ENCODE peak calls at places on chromosomes 6 and 20, in six cellular contexts. D is IMR-90, C is neuronal stem cell, U is H9, S is mesenchymal stem cell, E is H1. M is an unnamed sample.

GRCh38 chr6:169199625-169200335 is 53.9 kb downstream of the THBS2 start:
- DNase-seq in D (no peak), C (no peak), U (no peak), S (no peak), E (no peak), M (no peak)

GRCh38 chr6:142367501-142368018 is 65.8 kb downstream of the ADGRG6 start:
- DNase-seq in D (no peak), C (no peak), U (no peak), S (peak; percentile 42), E (no peak), M (no peak)

GRCh38 chr6:149896491-149896890 is 1.4 kb downstream of the RAET1E start:
- DNase-seq in D (peak; percentile 52), C (no peak), U (no peak), S (peak; percentile 73), E (no peak), M (no peak)

GRCh38 chr6:30689022-30689865 is 1.5 kb downstream of the NRM start:
- DNase-seq in D (no peak), C (no peak), U (no peak), S (no peak), E (no peak), M (no peak)

GRCh38 chr6:42050897-42051653 is 751 bp downstream of the TAF8 start:
- DNase-seq in D (peak; percentile 30), C (no peak), U (no peak), S (no peak), E (no peak), M (no peak)

GRCh38 chr6:119129148-119129967 is 50.9 kb upstream of the FAM184A start:
- DNase-seq in D (peak; percentile 76), C (peak; percentile 64), U (peak; percentile 42), S (peak; percentile 85), E (no peak), M (peak; percentile 91)

GRCh38 chr20:1331101-1331500 is 2.2 kb upstream of the SDCBP2 start:
- DNase-seq in D (no peak), C (no peak), U (peak; percentile 18), S (no peak), E (no peak), M (no peak)

GRCh38 chr6:139161817-139162284 is 27.0 kb downstream of the HECA start:
- DNase-seq in D (no peak), C (no peak), U (no peak), S (no peak), E (no peak), M (no peak)

GRCh38 chr20:23039136-23039875 is 4.2 kb downstream of the SSTR4 start:
- DNase-seq in D (no peak), C (no peak), U (no peak), S (no peak), E (no peak), M (peak; percentile 91)

GRCh38 chr6:36120979-36121706 is 9.2 kb upstream of the MAPK13 start:
- DNase-seq in D (no peak), C (no peak), U (no peak), S (peak; percentile 42), E (no peak), M (peak; percentile 64)

GRCh38 chr6:23494367-23494766 is 631.6 kb upstream of the NRSN1 start:
- DNase-seq in D (no peak), C (no peak), U (no peak), S (no peak), E (no peak), M (no peak)

GRCh38 chr6:110619275-110619908 is 143.0 kb upstream of the SLC22A16 start:
- DNase-seq in D (no peak), C (no peak), U (no peak), S (no peak), E (no peak), M (no peak)
- H3K18ac ChIP-seq in D (no peak overlapping the region), C (no peak overlapping the region), U (no peak overlapping the region), S (no peak overlapping the region), E (no peak overlapping the region), M (no peak overlapping the region)

GRCh38 chr6:53564401-53565065 is 19.6 kb upstream of the GCLC start:
- DNase-seq in D (no peak), C (no peak), U (no peak), S (no peak), E (no peak), M (no peak)
- H2AFZ ChIP-seq in D (no peak overlapping the region), C (no peak overlapping the region), U (no peak overlapping the region), S (no peak overlapping the region), E (no peak overlapping the region), M (no peak overlapping the region)

GRCh38 chr6:154996841-154997311 is 1.8 kb downstream of the TIAM2 start:
- DNase-seq in D (no peak), C (no peak), U (no peak), S (no peak), E (no peak), M (peak; percentile 80)

GRCh38 chr6:154993026-154993425 is 2.1 kb upstream of the TIAM2 start:
- DNase-seq in D (no peak), C (no peak), U (no peak), S (no peak), E (no peak), M (no peak)

GRCh38 chr6:154993710-154994109 is 1.4 kb upstream of the TIAM2 start:
- DNase-seq in D (no peak), C (no peak), U (no peak), S (no peak), E (no peak), M (no peak)

GRCh38 chr6:154994881-154995240 is 254 bp upstream of the TIAM2 start:
- DNase-seq in D (no peak), C (peak; percentile 27), U (no peak), S (no peak), E (no peak), M (no peak)

DNA sequence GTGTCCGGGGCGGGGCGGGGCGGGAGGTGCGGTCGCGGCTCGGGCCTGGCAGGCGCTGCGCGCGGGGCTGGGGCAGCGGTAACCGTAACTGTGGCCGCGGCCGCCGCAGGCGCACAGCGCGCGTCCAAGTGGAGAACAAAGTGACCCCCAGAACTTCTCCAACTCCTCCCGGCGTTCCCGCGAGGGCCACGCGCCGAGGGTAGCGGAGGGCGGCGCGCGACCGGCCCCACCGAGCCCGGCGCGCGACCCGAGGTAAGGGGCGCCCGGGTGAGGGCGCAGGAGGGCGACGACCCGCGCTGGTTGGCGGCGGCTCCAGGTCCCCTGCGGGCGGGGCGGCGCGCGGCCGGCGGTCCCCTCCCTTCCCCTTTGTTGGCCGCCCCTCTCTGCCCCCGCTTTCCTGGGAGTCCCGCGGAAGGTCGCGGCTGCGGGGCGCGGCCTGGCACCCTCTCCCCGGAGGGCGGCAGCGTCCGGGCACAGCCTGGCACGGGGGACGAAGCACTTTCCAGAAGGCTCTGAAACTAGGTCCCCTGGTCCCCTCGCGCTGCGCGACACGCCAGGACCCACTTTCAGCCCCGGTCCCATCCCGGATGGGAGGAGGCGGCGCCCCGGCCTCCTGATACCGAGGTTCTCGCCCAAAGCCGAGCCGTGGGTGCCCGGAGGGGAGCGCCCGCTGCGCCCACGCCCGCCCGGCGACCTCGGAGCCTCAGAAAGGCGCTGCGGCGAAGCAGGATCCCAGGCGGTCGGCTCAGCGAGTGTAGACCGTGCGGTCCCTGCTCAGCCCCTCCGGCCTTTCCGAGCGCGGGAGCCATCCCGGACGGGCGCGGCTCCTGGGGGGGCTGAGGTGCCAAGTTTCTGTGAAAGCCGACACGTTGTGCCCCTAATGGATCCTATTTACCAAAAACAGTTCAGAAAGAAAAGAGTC is at the start of gene TIAM2:
- DNase-seq in D (no peak), C (peak; percentile 62), U (peak; percentile 79), S (peak; percentile 20), E (no peak), M (no peak)
- H2BK120ac ChIP-seq in D (peak within 1 kb of the TSS; percentile 63), C (peak within 1 kb of the TSS; percentile 72), U (peak within 1 kb of the TSS; percentile 14), S (no peak within 1 kb of the TSS), E (no peak within 1 kb of the TSS), M (no peak within 1 kb of the TSS)

DNA sequence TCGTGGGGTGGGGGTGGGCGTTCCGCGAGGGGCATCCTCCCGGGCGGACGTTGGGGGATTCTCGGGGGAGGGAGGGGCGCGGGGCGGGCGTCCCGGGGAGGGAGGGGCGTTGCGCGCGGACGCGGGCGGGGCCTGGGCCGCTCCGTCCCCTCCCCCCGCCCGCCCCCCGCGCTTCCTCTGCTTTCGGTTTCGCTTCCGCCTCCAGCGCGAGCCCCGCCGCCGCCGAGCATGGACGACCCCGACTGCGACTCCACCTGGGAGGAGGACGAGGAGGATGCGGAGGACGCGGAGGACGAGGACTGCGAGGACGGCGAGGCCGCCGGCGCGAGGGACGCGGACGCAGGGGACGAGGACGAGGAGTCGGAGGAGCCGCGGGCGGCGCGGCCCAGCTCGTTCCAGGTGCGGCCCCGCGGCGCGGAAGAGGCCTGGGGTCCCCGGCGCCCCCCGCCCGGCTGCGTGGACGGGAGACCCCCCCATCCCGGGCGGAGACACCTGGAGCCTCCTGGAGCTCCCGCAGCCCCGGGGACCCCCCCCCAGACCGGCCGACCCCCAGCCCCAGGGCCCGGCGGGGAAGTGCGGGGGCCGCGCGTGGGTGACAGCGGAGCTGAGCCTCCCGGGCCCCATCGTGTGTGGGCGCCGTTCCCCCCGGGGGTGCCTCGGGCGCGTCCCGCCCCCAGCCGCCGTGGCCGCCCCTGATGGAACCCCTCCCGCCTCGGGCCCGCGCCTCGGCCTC is at the start of gene OGFR:
- DNase-seq in D (peak; percentile 38), C (no peak), U (peak; percentile 55), S (peak; percentile 61), E (no peak), M (no peak)
- H3K18ac ChIP-seq in D (peak within 1 kb of the TSS; percentile 97), C (peak within 1 kb of the TSS; percentile 98), U (no peak within 1 kb of the TSS), S (peak within 1 kb of the TSS; percentile 90), E (peak within 1 kb of the TSS; percentile 97), M (peak within 1 kb of the TSS; percentile 99)

GRCh38 chr6:4358414-4359107 is 223.2 kb upstream of the ECI2 start:
- DNase-seq in D (peak; percentile 100), C (peak; percentile 23), U (peak; percentile 85), S (peak; percentile 99), E (peak; percentile 53), M (peak; percentile 97)
- H2AFZ ChIP-seq in D (peak overlapping the region; percentile 86), C (peak overlapping the region; percentile 73), U (no peak overlapping the region), S (no peak overlapping the region), E (peak overlapping the region; percentile 13), M (no peak overlapping the region)

GRCh38 chr6:11775791-11776409 is 2.7 kb downstream of the ADTRP start:
- DNase-seq in D (no peak), C (no peak), U (no peak), S (no peak), E (no peak), M (no peak)

GRCh38 chr6:11780097-11780428 is 1.5 kb upstream of the ADTRP start:
- DNase-seq in D (no peak), C (no peak), U (no peak), S (no peak), E (no peak), M (no peak)

GRCh38 chr6:11778042-11778441 is 561 bp downstream of the ADTRP start:
- DNase-seq in D (no peak), C (no peak), U (no peak), S (no peak), E (no peak), M (no peak)

GRCh38 chr6:11779308-11780096 is 899 bp upstream of the ADTRP start:
- DNase-seq in D (no peak), C (no peak), U (no peak), S (no peak), E (no peak), M (no peak)

DNA sequence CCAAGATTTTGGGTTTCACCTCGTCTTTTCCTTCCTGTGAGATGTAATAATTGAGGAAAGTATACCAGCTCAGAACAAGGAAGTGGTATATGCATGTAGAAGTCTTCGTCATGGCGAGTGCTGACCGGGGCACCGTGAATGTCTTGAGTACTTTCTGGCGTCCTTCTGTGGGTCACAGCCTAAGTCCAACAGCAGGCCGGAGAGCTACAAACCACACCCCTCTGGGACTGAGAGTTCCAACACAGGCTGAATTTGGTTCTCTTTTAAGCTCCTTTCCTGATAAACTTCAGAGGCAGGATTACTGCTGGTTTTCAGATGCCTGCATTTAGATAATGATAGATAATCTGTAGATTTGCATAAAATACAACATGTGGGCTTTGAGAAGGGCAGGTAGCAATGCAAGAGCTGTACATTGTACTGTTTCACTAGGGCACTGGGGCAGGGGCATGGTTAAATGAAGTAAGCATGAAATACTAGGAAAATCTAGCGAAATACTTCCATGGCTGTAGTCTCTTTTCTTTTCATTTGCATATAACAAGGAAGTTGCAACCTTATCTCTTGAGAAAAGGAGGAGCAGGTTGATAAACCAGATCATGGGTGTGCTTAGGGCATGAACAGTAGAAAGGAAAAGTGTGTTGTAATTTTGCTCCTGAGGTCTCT is at the start of gene ADTRP:
- DNase-seq in D (no peak), C (no peak), U (no peak), S (no peak), E (no peak), M (no peak)
- H2BK120ac ChIP-seq in D (no peak within 1 kb of the TSS), C (no peak within 1 kb of the TSS), U (no peak within 1 kb of the TSS), S (no peak within 1 kb of the TSS), E (no peak within 1 kb of the TSS), M (no peak within 1 kb of the TSS)